ENCODE peak calls at places on chromosome 9, in eight cellular contexts. Z, B, J, C, N, X, D and W are unnamed samples.

GRCh38 chr9:16152276-16153065 is 599.6 kb downstream of the CCDC171 start:
- DNase-seq in B (no peak), Z (no peak), N (no peak), X (no peak), J (no peak), D (no peak), C (no peak), W (no peak)

GRCh38 chr9:82668724-82669324 is 394.1 kb downstream of the RASEF start:
- DNase-seq in C (no peak), Z (no peak), B (no peak), D (no peak), N (no peak), X (no peak), J (no peak), W (no peak)

GRCh38 chr9:137070906-137071275 is 534 bp upstream of the SAPCD2 start:
- DNase-seq in X (no peak), N (no peak), B (peak), C (no peak), Z (peak), J (no peak), D (peak), W (no peak)

GRCh38 chr9:136968333-136969127 is 8.8 kb upstream of the PTGDS start:
- DNase-seq in D (no peak), N (no peak), J (no peak), Z (no peak), C (no peak), B (no peak), X (no peak), W (no peak)

GRCh38 chr9:25600501-25600900 is 77.7 kb downstream of the TUSC1 start:
- DNase-seq in N (no peak), D (no peak), J (no peak), C (no peak), X (no peak), Z (no peak), B (no peak), W (no peak)

GRCh38 chr9:92617195-92617813 is 52.6 kb downstream of the IPPK start:
- DNase-seq in B (no peak), D (no peak), N (no peak), C (no peak), Z (no peak), X (peak), J (no peak), W (no peak)

GRCh38 chr9:115213777-115214428 is 95.9 kb upstream of the TNC start:
- DNase-seq in Z (no peak), D (peak), C (peak), X (no peak), B (no peak), N (no peak), J (no peak), W (peak)

GRCh38 chr9:123338710-123339665 is 17.0 kb upstream of the CRB2 start:
- DNase-seq in Z (peak), J (no peak), N (peak), D (no peak), X (no peak), B (peak), C (no peak), W (peak)

GRCh38 chr9:108746864-108747263 is 108.9 kb downstream of the ACTL7B start:
- DNase-seq in N (no peak), Z (no peak), J (no peak), D (no peak), C (no peak), B (no peak), X (no peak), W (no peak)